ENCODE peak calls at places on chromosomes 13 and 19, in four cellular contexts. One of them, this sample, is unnamed.

GRCh38 chr19:46617566-46618079 is 7.3 kb downstream of the PTGIR start:
- DNase-seq in mammary epithelial cell: no peak
- DNase-seq in BJ: no peak
- DNase-seq in left ventricle myocardium inferior: no peak
- DNase-seq in this sample: no peak

GRCh38 chr19:32810452-32810851 is 59.1 kb downstream of the SLC7A9 start:
- DNase-seq in BJ: no peak
- DNase-seq in left ventricle myocardium inferior: no peak
- DNase-seq in mammary epithelial cell: no peak
- DNase-seq in this sample: no peak

GRCh38 chr19:3699741-3700241 is 477 bp downstream of the PIP5K1C start:
- DNase-seq in mammary epithelial cell: no peak
- DNase-seq in left ventricle myocardium inferior: no peak
- DNase-seq in BJ: no peak
- DNase-seq in this sample: no peak

GRCh38 chr19:53172892-53173291 is 14.0 kb upstream of the ZNF347 start:
- DNase-seq in BJ: no peak
- DNase-seq in mammary epithelial cell: no peak
- DNase-seq in left ventricle myocardium inferior: no peak
- DNase-seq in this sample: peak

GRCh38 chr19:35365303-35365702 is 5.6 kb upstream of the GPR42 start:
- DNase-seq in mammary epithelial cell: no peak
- DNase-seq in BJ: no peak
- DNase-seq in left ventricle myocardium inferior: no peak
- DNase-seq in this sample: no peak

GRCh38 chr19:18426416-18426767 is 7.2 kb downstream of the SSBP4 start:
- DNase-seq in left ventricle myocardium inferior: no peak
- DNase-seq in mammary epithelial cell: no peak
- DNase-seq in BJ: no peak
- DNase-seq in this sample: no peak

GRCh38 chr13:90015565-90016507 is 1331.7 kb upstream of the MIR17HG start:
- DNase-seq in mammary epithelial cell: peak
- DNase-seq in BJ: no peak
- DNase-seq in left ventricle myocardium inferior: no peak
- DNase-seq in this sample: no peak

GRCh38 chr19:35717665-35718344 is at the start of gene KMT2B:
- DNase-seq in mammary epithelial cell: peak
- DNase-seq in left ventricle myocardium inferior: no peak
- DNase-seq in BJ: peak
- DNase-seq in this sample: peak

GRCh38 chr19:55553217-55554182 is 8.2 kb upstream of the SBK3 start:
- DNase-seq in mammary epithelial cell: peak
- DNase-seq in left ventricle myocardium inferior: no peak
- DNase-seq in BJ: no peak
- DNase-seq in this sample: no peak

GRCh38 chr13:100340865-100341264 is 247.7 kb downstream of the GGACT start:
- DNase-seq in left ventricle myocardium inferior: no peak
- DNase-seq in BJ: no peak
- DNase-seq in mammary epithelial cell: no peak
- DNase-seq in this sample: no peak

GRCh38 chr13:95643814-95644598 is 500 bp downstream of the DZIP1 start:
- DNase-seq in left ventricle myocardium inferior: peak
- DNase-seq in mammary epithelial cell: peak
- DNase-seq in BJ: no peak
- DNase-seq in this sample: peak

GRCh38 chr13:32257649-32258048 is 57.5 kb downstream of the ZAR1L start:
- DNase-seq in BJ: no peak
- DNase-seq in left ventricle myocardium inferior: no peak
- DNase-seq in mammary epithelial cell: no peak
- DNase-seq in this sample: no peak

GRCh38 chr13:32261567-32261966 is 53.6 kb downstream of the ZAR1L start:
- DNase-seq in left ventricle myocardium inferior: peak
- DNase-seq in mammary epithelial cell: peak
- DNase-seq in BJ: no peak
- DNase-seq in this sample: peak

GRCh38 chr13:32256243-32256642 is 58.9 kb downstream of the ZAR1L start:
- DNase-seq in left ventricle myocardium inferior: no peak
- DNase-seq in BJ: no peak
- DNase-seq in mammary epithelial cell: no peak
- DNase-seq in this sample: no peak

GRCh38 chr13:32262165-32262564 is 53.0 kb downstream of the ZAR1L start:
- DNase-seq in left ventricle myocardium inferior: no peak
- DNase-seq in BJ: no peak
- DNase-seq in mammary epithelial cell: peak
- DNase-seq in this sample: no peak

GRCh38 chr13:32259116-32259515 is 56.0 kb downstream of the ZAR1L start:
- DNase-seq in BJ: no peak
- DNase-seq in left ventricle myocardium inferior: no peak
- DNase-seq in mammary epithelial cell: no peak
- DNase-seq in this sample: no peak
- TF ChIP-seq CTCF in BJ: no peak
- TF ChIP-seq CTCF in left ventricle myocardium inferior: peak
- TF ChIP-seq CTCF in mammary epithelial cell: peak
- TF ChIP-seq CTCF in this sample: peak

DNA sequence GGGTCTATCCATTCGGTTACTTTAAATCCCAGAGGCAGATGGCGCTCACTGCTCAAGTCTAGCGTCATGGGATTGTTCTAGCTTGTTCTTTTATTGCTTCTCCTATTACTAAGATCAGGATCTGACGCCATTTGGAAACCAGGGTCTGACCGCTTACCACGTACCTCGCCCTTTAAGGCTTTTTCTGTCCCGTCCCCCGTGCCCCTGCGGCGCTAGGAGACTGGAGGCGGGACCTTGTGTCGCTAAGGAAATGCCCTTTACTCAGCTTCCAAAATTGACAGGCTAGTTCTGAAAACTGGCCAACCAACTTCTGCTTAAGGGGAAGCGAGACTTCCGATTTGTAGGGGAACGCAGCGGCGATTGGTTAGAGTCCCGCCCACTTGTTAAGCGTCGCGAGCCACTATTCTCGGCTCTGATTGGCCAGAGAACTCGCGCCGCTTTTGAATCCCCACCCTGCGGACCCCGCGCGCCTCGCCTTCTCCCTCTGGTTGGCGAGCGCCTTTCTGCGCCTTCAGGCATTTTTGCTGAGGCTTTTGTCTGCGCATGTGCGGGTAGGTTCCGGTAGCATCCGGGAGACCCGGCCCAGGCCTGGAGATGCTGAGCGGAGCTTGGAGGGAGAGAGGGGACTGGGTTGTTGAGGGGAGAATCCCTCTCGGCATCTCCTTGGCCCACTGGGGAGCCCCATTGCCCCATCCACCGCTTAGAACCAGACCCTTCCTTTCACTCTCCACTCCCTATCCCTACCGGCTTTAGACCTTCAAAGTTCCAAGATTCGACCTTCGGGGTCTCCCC is 3.9 kb upstream of the C19orf84 start:
- DNase-seq in BJ: peak
- DNase-seq in mammary epithelial cell: peak
- DNase-seq in left ventricle myocardium inferior: peak
- DNase-seq in this sample: peak
- TF ChIP-seq CTCF in BJ: peak
- TF ChIP-seq CTCF in mammary epithelial cell: no peak
- TF ChIP-seq CTCF in left ventricle myocardium inferior: no peak
- TF ChIP-seq CTCF in this sample: peak

DNA sequence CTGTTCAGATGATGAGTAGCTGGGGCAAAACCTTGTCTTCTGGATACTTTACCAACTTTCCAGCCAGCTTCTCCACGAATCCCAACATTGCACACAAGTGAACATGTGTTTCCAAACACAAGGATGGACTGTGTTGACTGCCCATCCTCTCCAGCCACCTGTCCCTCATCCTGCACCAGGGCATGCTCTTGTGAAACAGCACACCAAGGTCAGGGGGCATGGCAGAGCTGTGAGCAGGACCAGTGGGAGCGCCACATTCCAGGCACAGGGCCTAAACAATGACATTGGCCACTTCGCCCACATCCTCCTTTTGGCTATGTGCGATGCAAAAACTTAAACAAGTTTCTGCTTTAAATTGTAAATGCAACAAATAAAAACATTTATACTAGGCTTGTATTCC is 105.5 kb downstream of the IRS2 start:
- DNase-seq in BJ: no peak
- DNase-seq in left ventricle myocardium inferior: no peak
- DNase-seq in mammary epithelial cell: no peak
- DNase-seq in this sample: no peak
- TF ChIP-seq CTCF in BJ: no peak
- TF ChIP-seq CTCF in left ventricle myocardium inferior: no peak
- TF ChIP-seq CTCF in mammary epithelial cell: no peak
- TF ChIP-seq CTCF in this sample: no peak

GRCh38 chr13:68609671-68610070 is 1379.5 kb upstream of the PCDH9 start:
- DNase-seq in BJ: no peak
- DNase-seq in mammary epithelial cell: no peak
- DNase-seq in left ventricle myocardium inferior: no peak
- DNase-seq in this sample: no peak
- TF ChIP-seq CTCF in BJ: no peak
- TF ChIP-seq CTCF in mammary epithelial cell: no peak
- TF ChIP-seq CTCF in left ventricle myocardium inferior: no peak
- TF ChIP-seq CTCF in this sample: no peak

DNA sequence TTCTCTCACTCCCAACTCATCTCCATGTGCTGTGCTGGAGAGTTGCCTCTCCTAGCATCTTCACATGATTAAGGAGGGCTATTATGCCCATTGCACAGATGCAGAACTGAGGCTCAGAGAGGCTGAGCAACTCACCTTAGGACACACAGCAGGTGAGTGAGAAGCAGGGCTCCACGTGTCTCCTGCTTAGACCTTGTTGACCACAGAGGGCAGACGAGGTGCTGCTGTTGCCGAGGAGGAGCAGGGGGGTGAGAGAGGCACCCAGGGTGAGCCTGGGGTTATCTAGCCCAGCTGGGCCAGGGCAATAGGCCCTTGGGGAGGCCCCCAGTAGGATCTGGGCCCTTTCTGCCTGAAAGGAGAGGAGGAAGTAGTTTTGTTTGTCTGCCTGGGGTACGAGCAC is 2.4 kb upstream of the HSH2D start:
- DNase-seq in left ventricle myocardium inferior: no peak
- DNase-seq in mammary epithelial cell: no peak
- DNase-seq in BJ: no peak
- DNase-seq in this sample: no peak
- TF ChIP-seq CTCF in left ventricle myocardium inferior: no peak
- TF ChIP-seq CTCF in mammary epithelial cell: no peak
- TF ChIP-seq CTCF in BJ: no peak
- TF ChIP-seq CTCF in this sample: no peak

GRCh38 chr19:574658-575526 is 2.5 kb downstream of the BSG start:
- DNase-seq in mammary epithelial cell: no peak
- DNase-seq in left ventricle myocardium inferior: peak
- DNase-seq in BJ: no peak
- DNase-seq in this sample: peak

GRCh38 chr19:571127-571974 is 1.0 kb upstream of the BSG start:
- DNase-seq in left ventricle myocardium inferior: no peak
- DNase-seq in mammary epithelial cell: no peak
- DNase-seq in BJ: no peak
- DNase-seq in this sample: peak

GRCh38 chr19:572891-573825 is 762 bp downstream of the BSG start:
- DNase-seq in left ventricle myocardium inferior: peak
- DNase-seq in BJ: no peak
- DNase-seq in mammary epithelial cell: peak
- DNase-seq in this sample: peak

GRCh38 chr19:570315-570714 is 2.1 kb upstream of the BSG start:
- DNase-seq in BJ: no peak
- DNase-seq in left ventricle myocardium inferior: no peak
- DNase-seq in mammary epithelial cell: no peak
- DNase-seq in this sample: no peak

DNA sequence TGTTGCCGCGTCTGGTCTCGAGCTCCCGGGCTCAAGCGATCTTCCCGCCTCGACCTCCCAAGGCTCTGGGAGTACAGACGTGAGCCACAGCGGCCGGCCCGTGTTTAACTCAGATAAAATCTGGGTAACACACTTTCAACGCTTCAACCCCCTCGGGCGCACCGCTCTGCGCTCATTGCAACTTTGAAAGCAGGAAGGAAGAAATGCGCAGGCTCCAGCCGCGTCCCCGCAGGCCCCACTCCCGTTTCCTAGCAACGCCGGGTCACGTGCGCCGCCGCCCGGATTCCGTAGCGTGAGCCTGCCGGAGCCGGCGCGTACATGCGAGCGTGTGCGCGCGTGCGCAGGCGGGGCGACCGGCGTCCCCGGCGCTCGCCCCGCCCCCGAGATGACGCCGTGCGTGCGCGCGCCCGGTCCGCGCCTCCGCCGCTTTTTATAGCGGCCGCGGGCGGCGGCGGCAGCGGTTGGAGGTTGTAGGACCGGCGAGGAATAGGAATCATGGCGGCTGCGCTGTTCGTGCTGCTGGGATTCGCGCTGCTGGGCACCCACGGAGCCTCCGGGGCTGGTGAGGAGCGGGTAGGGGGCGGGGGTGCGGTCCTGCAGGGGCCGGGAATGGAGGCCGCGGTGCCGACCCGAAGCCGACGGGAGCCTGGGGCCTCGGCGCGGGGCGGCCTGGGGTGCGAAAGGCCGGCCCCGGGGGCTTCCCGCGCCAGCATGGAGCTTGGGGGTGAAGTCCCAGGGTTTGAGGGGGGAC is at the start of gene BSG:
- DNase-seq in left ventricle myocardium inferior: peak
- DNase-seq in BJ: peak
- DNase-seq in mammary epithelial cell: peak
- DNase-seq in this sample: peak
- TF ChIP-seq CTCF in left ventricle myocardium inferior: no peak
- TF ChIP-seq CTCF in BJ: no peak
- TF ChIP-seq CTCF in mammary epithelial cell: no peak
- TF ChIP-seq CTCF in this sample: no peak

GRCh38 chr13:24161980-24162517 is 1.5 kb downstream of the SPATA13 start:
- DNase-seq in BJ: no peak
- DNase-seq in left ventricle myocardium inferior: no peak
- DNase-seq in mammary epithelial cell: no peak
- DNase-seq in this sample: no peak

GRCh38 chr13:24165746-24166145 is 5.2 kb downstream of the SPATA13 start:
- DNase-seq in BJ: peak
- DNase-seq in left ventricle myocardium inferior: no peak
- DNase-seq in mammary epithelial cell: no peak
- DNase-seq in this sample: peak

GRCh38 chr13:24161010-24161775 is 673 bp downstream of the SPATA13 start:
- DNase-seq in BJ: no peak
- DNase-seq in mammary epithelial cell: no peak
- DNase-seq in left ventricle myocardium inferior: no peak
- DNase-seq in this sample: no peak

GRCh38 chr13:24159921-24160324 is 597 bp upstream of the SPATA13 start:
- DNase-seq in mammary epithelial cell: no peak
- DNase-seq in BJ: no peak
- DNase-seq in left ventricle myocardium inferior: no peak
- DNase-seq in this sample: no peak

GRCh38 chr13:24162604-24163003 is 2.1 kb downstream of the SPATA13 start:
- DNase-seq in mammary epithelial cell: no peak
- DNase-seq in BJ: no peak
- DNase-seq in left ventricle myocardium inferior: no peak
- DNase-seq in this sample: no peak
- TF ChIP-seq CTCF in mammary epithelial cell: no peak
- TF ChIP-seq CTCF in BJ: no peak
- TF ChIP-seq CTCF in left ventricle myocardium inferior: no peak
- TF ChIP-seq CTCF in this sample: no peak

GRCh38 chr13:76884167-76884566 is 2.0 kb downstream of the KCTD12 start:
- DNase-seq in BJ: no peak
- DNase-seq in mammary epithelial cell: peak
- DNase-seq in left ventricle myocardium inferior: peak
- DNase-seq in this sample: peak
- TF ChIP-seq CTCF in BJ: peak
- TF ChIP-seq CTCF in mammary epithelial cell: peak
- TF ChIP-seq CTCF in left ventricle myocardium inferior: peak
- TF ChIP-seq CTCF in this sample: peak